ENCODE peak calls at places on chromosomes 6 and 20, in six cellular contexts. J is C1 segment of cervical spinal cord, G is EL, T is NCI-H69, V is WERI-Rb-1, E is uterus. Q is an unnamed sample.

GRCh38 chr6:89260832-89261231 is 43.7 kb upstream of the GABRR1 start:
- DNase-seq in V (peak; percentile 58), T (peak; percentile 83), G (no peak), E (no peak), J (no peak), Q (no peak)

GRCh38 chr6:44041461-44042260 is 85.6 kb downstream of the MRPL14 start:
- DNase-seq in E (peak; percentile 82), V (no peak), J (no peak), T (no peak), G (peak; percentile 99), Q (no peak)

GRCh38 chr20:11845311-11845710 is 72.4 kb upstream of the BTBD3 start:
- DNase-seq in E (no peak), V (no peak), J (no peak), T (no peak), G (peak; percentile 62), Q (no peak)

GRCh38 chr6:34196116-34196832 is 40.4 kb upstream of the HMGA1 start:
- DNase-seq in G (peak; percentile 74), T (peak; percentile 85), J (peak; percentile 65), V (peak; percentile 91), E (peak; percentile 87), Q (peak; percentile 95)

GRCh38 chr6:37168809-37169457 is 1.0 kb upstream of the PIM1 start:
- DNase-seq in G (no peak), V (peak; percentile 24), T (peak; percentile 81), J (peak; percentile 58), E (no peak), Q (no peak)

GRCh38 chr6:62775427-62776022 is 435.7 kb upstream of the FKBP1C start:
- DNase-seq in G (no peak), T (peak; percentile 6), V (no peak), E (no peak), J (no peak), Q (no peak)

GRCh38 chr6:34239893-34240292 is 3.2 kb downstream of the HMGA1 start:
- DNase-seq in J (no peak), G (no peak), V (no peak), E (no peak), T (peak; percentile 29), Q (peak; percentile 4)

GRCh38 chr6:165306955-165307354 is 2.5 kb downstream of the C6orf118 start:
- DNase-seq in V (no peak), G (no peak), E (no peak), T (no peak), J (no peak), Q (no peak)

GRCh38 chr6:105482227-105482839 is 79.5 kb upstream of the PREP start:
- DNase-seq in V (peak; percentile 32), G (peak; percentile 65), J (no peak), T (peak; percentile 22), E (peak; percentile 47), Q (no peak)

GRCh38 chr6:158559895-158560786 is at the start of gene TMEM181:
- DNase-seq in V (peak; percentile 78), T (peak; percentile 94), E (peak; percentile 86), G (peak; percentile 85), J (peak; percentile 62), Q (peak; percentile 94)

GRCh38 chr20:32114305-32114960 is 4.9 kb downstream of the TM9SF4 start:
- DNase-seq in V (no peak), J (no peak), E (no peak), T (no peak), G (peak; percentile 13), Q (no peak)

GRCh38 chr6:149884215-149884614 is 13.7 kb downstream of the RAET1E start:
- DNase-seq in V (no peak), J (no peak), E (peak; percentile 36), G (no peak), T (peak; percentile 76), Q (no peak)

GRCh38 chr6:158620963-158621693 is 23.4 kb downstream of the DYNLT1 start:
- DNase-seq in V (no peak), J (no peak), E (no peak), G (no peak), T (no peak), Q (no peak)

GRCh38 chr20:4083103-4083864 is 67.9 kb upstream of the RNF24 start:
- DNase-seq in E (no peak), V (no peak), G (no peak), T (no peak), J (no peak), Q (no peak)

GRCh38 chr6:48069280-48069679 is 41.7 kb downstream of the PTCHD4 start:
- DNase-seq in J (no peak), E (no peak), G (peak; percentile 13), T (peak; percentile 89), V (peak; percentile 49), Q (peak; percentile 18)

GRCh38 chr20:37699202-37699601 is 5.4 kb downstream of the CTNNBL1 start:
- DNase-seq in G (no peak), V (no peak), T (no peak), J (no peak), E (no peak), Q (no peak)

GRCh38 chr6:155954149-155954548 is 498.5 kb upstream of the NOX3 start:
- DNase-seq in T (no peak), E (no peak), G (no peak), J (no peak), V (no peak), Q (no peak)

GRCh38 chr6:107539409-107539808 is 49.5 kb downstream of the SOBP start:
- DNase-seq in T (peak; percentile 90), V (no peak), G (peak; percentile 22), J (no peak), E (no peak), Q (no peak)

GRCh38 chr6:47109281-47109680 is 67.1 kb upstream of the ADGRF1 start:
- DNase-seq in V (no peak), T (no peak), G (no peak), J (no peak), E (no peak), Q (no peak)

GRCh38 chr6:156080371-156080770 is 624.7 kb upstream of the NOX3 start:
- DNase-seq in T (no peak), J (no peak), V (no peak), G (peak; percentile 7), E (no peak), Q (no peak)

GRCh38 chr6:80214436-80215022 is 108.1 kb downstream of the BCKDHB start:
- DNase-seq in G (peak; percentile 55), V (peak; percentile 23), E (no peak), T (peak; percentile 91), J (no peak), Q (peak; percentile 69)